ENCODE peak calls at places on chromosomes 16 and 17, in six cellular contexts. A is osteocyte; P is CD8-positive, alpha-beta memory T cell; M is lung microvascular endothelial cell; L is H1; I is Calu3. G is an unnamed sample.

GRCh38 chr17:2792541-2793169 is 3.6 kb upstream of the RAP1GAP2 start:
- DNase-seq in A (no peak), P (peak; percentile 74), I (no peak), L (no peak), M (no peak), G (no peak)

GRCh38 chr16:27972500-27972899 is 91.0 kb downstream of the GSG1L start:
- DNase-seq in M (peak; percentile 48), P (no peak), A (peak; percentile 6), L (peak; percentile 53), I (peak; percentile 58), G (no peak)

GRCh38 chr17:1398900-1399299 is 1.1 kb downstream of the YWHAE start:
- DNase-seq in M (peak; percentile 50), L (no peak), P (no peak), I (no peak), A (no peak), G (no peak)

GRCh38 chr17:57808882-57809281 is 41.0 kb downstream of the MRPS23 start:
- DNase-seq in I (no peak), A (no peak), P (no peak), L (no peak), M (no peak), G (no peak)

GRCh38 chr17:68290955-68291835 is at the start of the genes ARSG and SLC16A6:
- DNase-seq in P (peak; percentile 82), I (peak; percentile 69), M (peak; percentile 79), A (peak; percentile 85), L (peak; percentile 87), G (no peak)

GRCh38 chr17:82235056-82235774 is 6.4 kb downstream of the SLC16A3 start:
- DNase-seq in A (no peak), P (no peak), I (no peak), L (no peak), M (no peak), G (no peak)

GRCh38 chr16:19329932-19330331 is 44.4 kb downstream of the CLEC19A start:
- DNase-seq in M (no peak), I (no peak), L (no peak), A (no peak), P (no peak), G (no peak)

GRCh38 chr16:22007159-22007508 is 777 bp upstream of the MOSMO start:
- DNase-seq in P (no peak), A (no peak), M (no peak), L (no peak), I (no peak), G (no peak)

GRCh38 chr16:69031877-69032301 is 73.6 kb upstream of the HAS3 start:
- DNase-seq in M (no peak), P (no peak), I (peak; percentile 78), A (no peak), L (no peak), G (no peak)

GRCh38 chr17:31802502-31802901 is 56.5 kb downstream of the COPRS start:
- DNase-seq in I (no peak), L (no peak), A (no peak), M (no peak), P (no peak), G (no peak)